ENCODE peak calls at places on chromosomes 6 and 20, in five cellular contexts. J, Q, H, Y and X are unnamed samples.

GRCh38 chr6:98808522-98809210 is 25.7 kb upstream of the POU3F2 start:
- DNase-seq in J (no peak), Q (no peak), H (no peak), Y (no peak), X (no peak)

GRCh38 chr6:156919370-156919769 is 142.2 kb downstream of the ARID1B start:
- DNase-seq in J (no peak), Q (no peak), H (no peak), Y (no peak), X (no peak)

GRCh38 chr6:136526196-136526930 is 23.9 kb downstream of the MAP7 start:
- DNase-seq in J (peak), Q (no peak), H (peak), Y (no peak), X (peak)

GRCh38 chr6:144294016-144294415 is 8.9 kb downstream of the UTRN start:
- DNase-seq in J (no peak), Q (no peak), H (no peak), Y (no peak), X (no peak)

GRCh38 chr6:5438882-5439584 is 177.7 kb downstream of the FARS2 start:
- DNase-seq in J (no peak), Q (no peak), H (no peak), Y (no peak), X (no peak)

GRCh38 chr6:144066745-144067484 is 28.5 kb downstream of the SF3B5 start:
- DNase-seq in J (no peak), Q (no peak), H (no peak), Y (no peak), X (peak)

GRCh38 chr6:163998496-163998895 is 584.0 kb downstream of the QKI start:
- DNase-seq in J (no peak), Q (no peak), H (no peak), Y (no peak), X (no peak)

GRCh38 chr6:157557541-157557940 is 176.6 kb downstream of the ZDHHC14 start:
- DNase-seq in J (no peak), Q (no peak), H (peak), Y (no peak), X (no peak)

GRCh38 chr20:60728705-60729104 is 523.4 kb upstream of the CDH4 start:
- DNase-seq in J (no peak), Q (no peak), H (no peak), Y (no peak), X (no peak)

GRCh38 chr6:138682722-138683521 is 90.6 kb upstream of the CCDC28A start:
- DNase-seq in J (no peak), Q (no peak), H (no peak), Y (no peak), X (no peak)

GRCh38 chr6:130943738-130944137 is 116.5 kb downstream of the SMLR1 start:
- DNase-seq in J (no peak), Q (no peak), H (no peak), Y (no peak), X (no peak)

GRCh38 chr20:13777171-13777601 is 7.5 kb downstream of the ESF1 start:
- DNase-seq in J (no peak), Q (no peak), H (no peak), Y (no peak), X (no peak)

GRCh38 chr6:158257425-158257759 is 54.9 kb upstream of the TULP4 start:
- DNase-seq in J (no peak), Q (no peak), H (no peak), Y (no peak), X (no peak)

GRCh38 chr6:26104457-26105108 is 17.4 kb downstream of the HFE start:
- DNase-seq in J (peak), Q (no peak), H (no peak), Y (no peak), X (peak)

GRCh38 chr20:53890434-53891305 is 179.7 kb downstream of the BCAS1 start:
- DNase-seq in J (no peak), Q (no peak), H (no peak), Y (no peak), X (no peak)

GRCh38 chr6:138662474-138662873 is 111.1 kb upstream of the CCDC28A start:
- DNase-seq in J (no peak), Q (no peak), H (no peak), Y (no peak), X (no peak)

GRCh38 chr20:47334022-47334551 is 22.4 kb downstream of the ZMYND8 start:
- DNase-seq in J (no peak), Q (no peak), H (no peak), Y (no peak), X (no peak)

GRCh38 chr6:142653710-142654274 is 291.2 kb downstream of the HIVEP2 start:
- DNase-seq in J (no peak), Q (no peak), H (no peak), Y (no peak), X (no peak)

GRCh38 chr6:15775076-15775634 is 112.3 kb upstream of the DTNBP1 start:
- DNase-seq in J (no peak), Q (no peak), H (no peak), Y (no peak), X (no peak)

GRCh38 chr6:134517145-134517658 is 199.3 kb upstream of the SGK1 start:
- DNase-seq in J (peak), Q (no peak), H (peak), Y (no peak), X (peak)

GRCh38 chr6:144929262-144929661 is 644.1 kb downstream of the UTRN start:
- DNase-seq in J (no peak), Q (no peak), H (no peak), Y (no peak), X (no peak)

GRCh38 chr6:41278699-41279405 is 7.6 kb downstream of the TREM1 start:
- DNase-seq in J (peak), Q (peak), H (no peak), Y (peak), X (peak)

GRCh38 chr6:110549277-110549676 is 72.9 kb upstream of the SLC22A16 start:
- DNase-seq in J (peak), Q (no peak), H (no peak), Y (no peak), X (no peak)

GRCh38 chr20:12180107-12180661 is 262.5 kb downstream of the BTBD3 start:
- DNase-seq in J (no peak), Q (no peak), H (no peak), Y (no peak), X (peak)

GRCh38 chr6:93454533-93454932 is 35.2 kb upstream of the EPHA7 start:
- DNase-seq in J (peak), Q (no peak), H (no peak), Y (no peak), X (no peak)

GRCh38 chr6:121334299-121335104 is at the start of gene TBC1D32:
- DNase-seq in J (peak), Q (peak), H (peak), Y (peak), X (peak)

GRCh38 chr6:69693749-69694148 is 103.1 kb downstream of the LMBRD1 start:
- DNase-seq in J (no peak), Q (no peak), H (no peak), Y (no peak), X (no peak)